ENCODE peak calls at places on chromosomes 7 and 10, in six cellular contexts. V is brain microvascular endothelial cell, O is upper lobe of right lung, K is thoracic aorta, Z is A549, J is left ventricle myocardium inferior. T is an unnamed sample.
A peak's percentile ranks its signal among the peaks of the same experiment; 100 is the strongest.

GRCh38 chr7:150368884-150369739 is 490 bp downstream of the REPIN1 start:
- DNase-seq in V (peak; percentile 44), O (peak; percentile 84), K (no peak), Z (peak; percentile 78), J (peak; percentile 71), T (no peak)

GRCh38 chr7:47744883-47745282 is 163.0 kb upstream of the TNS3 start:
- DNase-seq in V (no peak), O (no peak), K (no peak), Z (no peak), J (no peak), T (no peak)

GRCh38 chr7:151897201-151897711 is 20.3 kb upstream of the PRKAG2 start:
- DNase-seq in V (no peak), O (no peak), K (no peak), Z (no peak), J (no peak), T (no peak)

GRCh38 chr7:158050441-158051371 is 536.9 kb downstream of the PTPRN2 start:
- DNase-seq in V (no peak), O (peak; percentile 46), K (no peak), Z (no peak), J (no peak), T (no peak)

GRCh38 chr7:64863969-64864368 is 39.1 kb upstream of the ZNF273 start:
- DNase-seq in V (no peak), O (no peak), K (no peak), Z (no peak), J (no peak), T (no peak)

GRCh38 chr7:43764807-43765491 is 6.5 kb downstream of the BLVRA start:
- DNase-seq in V (no peak), O (no peak), K (no peak), Z (peak; percentile 80), J (no peak), T (no peak)

GRCh38 chr10:22679608-22680007 is 34.8 kb downstream of the PIP4K2A start:
- DNase-seq in V (no peak), O (no peak), K (no peak), Z (no peak), J (no peak), T (no peak)

GRCh38 chr10:107277591-107277990 is 113.1 kb upstream of the SORCS1 start:
- DNase-seq in V (no peak), O (no peak), K (no peak), Z (no peak), J (no peak), T (no peak)

GRCh38 chr7:66630529-66630928 is 1.8 kb downstream of the KCTD7 start:
- DNase-seq in V (no peak), O (no peak), K (no peak), Z (no peak), J (no peak), T (no peak)

DNA sequence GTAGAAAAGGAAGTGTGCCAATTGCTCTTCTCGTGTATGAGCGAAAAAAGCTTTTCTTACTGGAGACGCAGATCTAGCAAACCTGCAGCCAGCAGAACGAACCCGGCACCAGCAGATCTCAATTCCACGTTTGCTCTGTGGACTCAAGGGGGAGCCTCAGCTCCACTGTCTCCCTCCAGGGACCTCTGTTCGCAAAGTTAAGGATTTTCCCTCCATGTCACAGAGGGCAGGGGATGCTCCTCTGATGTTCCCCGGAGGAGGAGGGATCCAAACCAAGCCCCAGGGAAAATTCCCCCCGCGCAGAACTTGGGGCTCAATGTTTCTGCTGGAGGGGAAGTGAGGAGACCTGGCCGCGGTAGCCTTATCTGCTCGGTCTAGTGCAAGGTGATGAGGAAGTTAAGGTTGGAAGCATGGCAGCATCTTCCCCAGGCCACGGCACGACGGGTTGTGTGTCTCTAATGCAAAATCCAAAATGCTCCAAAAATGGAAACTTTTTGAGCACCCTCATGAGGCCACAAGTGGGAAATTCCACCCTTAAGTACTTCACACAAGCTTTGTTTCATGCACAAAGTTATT is 9.0 kb downstream of the IQCE start:
- DNase-seq in V (peak; percentile 28), O (no peak), K (no peak), Z (no peak), J (peak; percentile 40), T (no peak)
- TF ChIP-seq CTCF in V (peak; percentile 77), O (peak; percentile 51), K (peak; percentile 58), Z (peak; percentile 17), J (peak; percentile 76), T (no peak)

DNA sequence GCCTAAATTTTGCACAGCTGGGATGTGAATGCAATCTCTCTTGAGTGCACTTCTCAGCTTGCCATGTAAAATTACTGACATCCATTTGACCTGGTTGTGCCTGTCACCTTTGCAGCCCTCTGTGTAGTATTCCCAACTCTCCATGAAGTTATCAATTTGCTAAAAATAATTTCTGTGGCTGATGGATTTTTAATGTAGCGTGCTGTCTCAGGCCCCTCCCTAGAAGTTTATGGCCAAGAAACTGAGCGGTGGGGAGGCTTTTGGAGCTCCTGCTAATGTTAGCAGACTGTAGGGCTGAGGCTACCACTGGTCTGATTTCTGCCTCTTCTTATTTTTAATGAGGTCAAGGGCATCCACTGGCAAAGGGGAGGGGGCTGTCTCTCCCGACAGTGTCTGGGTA is 577.0 kb upstream of the DPP6 start:
- DNase-seq in V (no peak), O (no peak), K (no peak), Z (no peak), J (no peak), T (no peak)
- H3K4me3 ChIP-seq in V (no peak overlapping the region), O (no peak overlapping the region), K (no peak overlapping the region), Z (no peak overlapping the region), J (no peak overlapping the region), T (no peak overlapping the region)

GRCh38 chr7:77913977-77914607 is 115.5 kb downstream of the PHTF2 start:
- DNase-seq in V (peak; percentile 57), O (no peak), K (no peak), Z (no peak), J (no peak), T (peak; percentile 16)

GRCh38 chr7:77908664-77909063 is 110.1 kb downstream of the PHTF2 start:
- DNase-seq in V (no peak), O (no peak), K (no peak), Z (no peak), J (no peak), T (no peak)

GRCh38 chr7:77912293-77912692 is 113.7 kb downstream of the PHTF2 start:
- DNase-seq in V (no peak), O (no peak), K (no peak), Z (no peak), J (no peak), T (no peak)

GRCh38 chr7:77907281-77907680 is 108.7 kb downstream of the PHTF2 start:
- DNase-seq in V (no peak), O (no peak), K (no peak), Z (no peak), J (no peak), T (no peak)

DNA sequence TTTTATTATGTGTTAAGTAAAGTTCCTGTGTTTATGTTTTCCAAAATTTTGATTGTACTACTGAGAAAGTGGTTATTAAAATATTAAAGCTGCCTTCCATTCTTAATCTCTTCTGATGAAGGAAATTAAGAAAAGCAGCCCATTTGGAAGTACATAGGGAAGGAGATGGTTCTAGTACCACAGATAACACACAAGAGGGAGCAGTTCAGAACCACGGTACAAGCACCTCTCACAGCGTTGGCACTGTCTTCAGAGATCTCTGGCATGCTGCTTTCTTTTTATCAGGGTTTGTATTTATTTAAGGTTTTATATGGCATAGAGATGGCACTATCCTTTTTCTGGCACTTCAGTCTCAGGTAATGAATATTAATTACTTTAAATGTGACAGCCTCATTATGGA is 111.6 kb downstream of the PHTF2 start:
- DNase-seq in V (no peak), O (no peak), K (no peak), Z (peak; percentile 34), J (no peak), T (no peak)
- TF ChIP-seq CTCF in V (peak; percentile 27), O (no peak), K (no peak), Z (no peak), J (peak; percentile 27), T (peak; percentile 21)

DNA sequence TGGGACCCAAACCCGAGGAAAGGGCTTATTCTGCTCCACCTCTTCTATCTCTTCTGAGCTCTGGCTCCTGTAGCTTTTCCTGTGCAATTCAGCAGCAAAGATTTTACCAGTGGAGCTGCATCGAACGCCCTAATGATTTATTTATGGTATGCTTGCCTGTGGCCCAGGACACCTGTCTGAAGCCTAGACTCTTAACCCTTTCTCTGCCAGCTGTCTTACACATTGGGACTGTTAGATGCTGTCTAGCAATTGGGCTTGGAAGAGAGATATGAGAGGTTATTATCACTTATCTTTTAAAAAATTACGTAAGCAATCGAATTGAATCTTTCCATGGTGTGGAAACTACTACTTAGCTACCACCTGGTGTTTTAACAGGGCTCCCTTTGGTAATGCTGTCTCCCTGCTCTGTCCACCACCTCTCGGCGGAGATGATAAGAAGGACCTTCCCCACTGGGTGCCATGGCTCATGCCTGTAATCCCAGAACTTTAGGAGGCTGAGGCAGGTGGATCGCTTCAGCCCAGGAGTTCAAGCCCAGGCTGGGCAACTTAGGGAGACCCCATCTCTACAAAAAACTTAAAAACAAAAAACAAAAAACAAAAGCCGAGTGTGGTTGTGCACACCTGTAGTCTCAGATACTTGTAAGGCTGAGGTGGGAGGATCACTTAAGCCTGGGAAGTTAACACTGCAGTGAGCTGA is 8.8 kb downstream of the ACSL5 start:
- DNase-seq in V (no peak), O (no peak), K (no peak), Z (no peak), J (no peak), T (no peak)
- H3K4me3 ChIP-seq in V (no peak overlapping the region), O (no peak overlapping the region), K (no peak overlapping the region), Z (no peak overlapping the region), J (no peak overlapping the region), T (no peak overlapping the region)

DNA sequence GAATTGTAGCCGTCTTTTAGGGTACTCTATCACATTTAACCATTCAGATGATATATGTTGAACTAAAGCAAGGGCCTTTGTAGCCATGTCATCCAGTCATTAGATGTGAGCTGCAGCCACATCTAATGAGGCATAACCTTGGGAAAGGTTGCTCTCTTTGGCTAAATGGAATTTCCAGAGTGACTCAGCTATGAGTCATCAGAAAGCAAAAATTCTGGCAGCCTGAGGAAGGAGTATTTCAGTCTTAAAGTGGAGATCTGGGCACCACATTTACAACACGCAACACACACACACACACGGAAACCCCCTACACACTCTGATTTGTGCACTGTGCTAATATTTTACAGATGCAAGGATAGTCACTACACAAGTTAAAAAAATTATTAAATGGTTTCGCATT is 176.9 kb upstream of the ZWINT start:
- DNase-seq in V (peak; percentile 60), O (no peak), K (no peak), Z (peak; percentile 44), J (no peak), T (peak; percentile 98)
- TF ChIP-seq CTCF in V (no peak), O (no peak), K (no peak), Z (no peak), J (no peak), T (no peak)

DNA sequence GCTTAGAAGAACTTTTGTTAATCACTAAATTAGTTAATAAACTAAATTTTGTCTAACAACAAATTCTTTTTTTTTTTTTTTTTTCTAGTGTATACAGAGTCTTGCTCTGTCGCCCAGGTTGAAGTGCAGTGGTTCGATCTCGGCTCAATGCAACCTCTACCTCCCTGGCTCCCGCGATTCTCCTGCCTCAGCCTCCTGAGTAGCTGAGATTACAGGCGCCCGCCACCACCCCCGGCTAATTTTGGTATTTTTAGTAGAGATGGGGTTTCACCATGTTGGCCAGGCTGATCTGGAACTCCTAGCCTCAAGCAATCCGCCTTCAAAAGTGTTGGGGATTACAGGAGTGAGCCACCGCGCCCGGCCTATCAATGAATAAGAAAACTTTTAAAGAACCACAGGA is 1.1 kb upstream of the IQUB start:
- DNase-seq in V (no peak), O (no peak), K (no peak), Z (no peak), J (no peak), T (no peak)
- H3K4me3 ChIP-seq in V (no peak overlapping the region), O (peak overlapping the region; percentile 47), K (peak overlapping the region; percentile 83), Z (peak overlapping the region; percentile 63), J (peak overlapping the region; percentile 78), T (peak overlapping the region; percentile 78)